ENCODE peak calls at places on chromosomes 2 and 18, in four cellular contexts. Y is stimulated activated CD4-positive, alpha-beta T cell treated with anti-CD3 and anti-CD28 coated beads, Interleukin-15, amount 100 ng/mL, for 1 hour; N is GM12864; P is H9. D is an unnamed sample.
A peak's percentile ranks its signal among the peaks of the same experiment; 100 is the strongest.

GRCh38 chr18:8974279-8974678 is 128.2 kb upstream of the NDUFV2 start:
- DNase-seq in P (no peak), N (no peak), Y (no peak), D (no peak)

GRCh38 chr2:56713161-56713676 is 529.4 kb downstream of the CCDC85A start:
- DNase-seq in Y (no peak), P (no peak), N (no peak), D (no peak)

GRCh38 chr2:9641641-9642040 is 10.8 kb upstream of the YWHAQ start:
- DNase-seq in Y (no peak), N (no peak), P (no peak), D (no peak)

GRCh38 chr2:222738759-222739292 is 67.4 kb downstream of the MOGAT1 start:
- DNase-seq in Y (no peak), P (no peak), N (no peak), D (no peak)

GRCh38 chr2:40554665-40555294 is 102.9 kb upstream of the SLC8A1 start:
- DNase-seq in P (peak; percentile 66), N (peak; percentile 4), Y (peak; percentile 0), D (no peak)

GRCh38 chr2:18611184-18611583 is 21.8 kb upstream of the NT5C1B start:
- DNase-seq in N (no peak), P (no peak), Y (no peak), D (no peak)

GRCh38 chr18:68991281-68991680 is 193.4 kb downstream of the CCDC102B start:
- DNase-seq in P (no peak), N (no peak), Y (no peak), D (no peak)

GRCh38 chr2:230924470-230925341 is at the start of gene GPR55:
- DNase-seq in P (peak; percentile 69), N (no peak), Y (peak; percentile 63), D (no peak)

GRCh38 chr2:97011977-97012569 is 25.7 kb upstream of the FAM178B start:
- DNase-seq in N (peak; percentile 35), Y (no peak), P (no peak), D (no peak)

GRCh38 chr18:65409266-65409665 is 341.5 kb upstream of the CDH7 start:
- DNase-seq in N (no peak), P (no peak), Y (no peak), D (no peak)

GRCh38 chr2:158493458-158493857 is 36.7 kb downstream of the PKP4 start:
- DNase-seq in N (no peak), P (no peak), Y (no peak), D (no peak)

GRCh38 chr2:30511122-30512083 is 64.4 kb downstream of the LCLAT1 start:
- DNase-seq in N (no peak), Y (no peak), P (no peak), D (no peak)

GRCh38 chr2:39603436-39603835 is 62.3 kb upstream of the TMEM178A start:
- DNase-seq in Y (no peak), N (no peak), P (no peak), D (no peak)